ENCODE peak calls at places on chromosomes 4 and X, in nine cellular contexts. O is transverse colon, J is breast epithelium, V is esophagus muscularis mucosa, G is spleen, D is SK-N-SH, C is suprapubic skin, F is endothelial cell of umbilical vein, X is GM23338. H is an unnamed sample.
A peak's percentile ranks its signal among the peaks of the same experiment; 100 is the strongest.

GRCh38 chr4:4260185-4260751 is 12.2 kb upstream of the TMEM128 start:
- DNase-seq in F (peak; percentile 50), D (peak; percentile 59), V (no peak), J (no peak), C (no peak), O (no peak), G (no peak), X (peak; percentile 26), H (peak; percentile 53)

GRCh38 chrX:95949588-95949987 is 735.1 kb upstream of the DIAPH2 start:
- DNase-seq in J (no peak), G (no peak), F (no peak), C (no peak), V (no peak), D (no peak), X (no peak), O (no peak), H (no peak)

GRCh38 chrX:19382500-19383145 is 38.9 kb downstream of the PDHA1 start:
- DNase-seq in X (peak; percentile 77), C (no peak), F (peak; percentile 30), V (no peak), O (peak; percentile 52), G (peak; percentile 85), J (no peak), D (peak; percentile 38), H (no peak)

GRCh38 chr4:97106161-97106560 is 1037.1 kb downstream of the STPG2 start:
- DNase-seq in G (no peak), F (no peak), C (no peak), V (no peak), D (no peak), O (no peak), X (no peak), J (no peak), H (no peak)

GRCh38 chrX:44906542-44906941 is 33.6 kb downstream of the KDM6A start:
- DNase-seq in O (no peak), G (peak; percentile 62), X (no peak), C (no peak), F (no peak), V (no peak), D (no peak), J (no peak), H (no peak)

GRCh38 chr4:98747659-98748091 is 89.3 kb upstream of the TSPAN5 start:
- DNase-seq in D (no peak), F (peak; percentile 25), X (peak; percentile 9), J (no peak), C (no peak), G (no peak), O (peak; percentile 49), V (no peak), H (no peak)

GRCh38 chr4:140296335-140296753 is 77.1 kb upstream of the SCOC start:
- DNase-seq in J (peak; percentile 58), F (peak; percentile 68), C (peak; percentile 91), G (no peak), D (peak; percentile 31), V (peak; percentile 96), O (peak; percentile 40), X (no peak), H (no peak)

GRCh38 chr4:137253949-137254348 is 278.3 kb downstream of the PCDH18 start:
- DNase-seq in D (no peak), J (no peak), X (no peak), G (no peak), C (no peak), O (no peak), V (no peak), F (no peak), H (no peak)

GRCh38 chr4:142264961-142265360 is 581.1 kb downstream of the INPP4B start:
- DNase-seq in C (no peak), D (no peak), V (no peak), F (no peak), G (no peak), X (no peak), O (no peak), J (no peak), H (no peak)

GRCh38 chr4:174037631-174038030 is 245.8 kb downstream of the FBXO8 start:
- DNase-seq in D (no peak), V (no peak), F (no peak), J (no peak), X (no peak), G (no peak), O (no peak), C (no peak), H (no peak)

GRCh38 chrX:56764975-56765791 is 36.1 kb downstream of the NBDY start:
- DNase-seq in D (no peak), J (no peak), G (peak; percentile 73), F (no peak), O (peak; percentile 8), C (no peak), X (no peak), V (peak; percentile 14), H (no peak)

GRCh38 chrX:139077303-139078131 is 366.0 kb upstream of the FGF13 start:
- DNase-seq in X (no peak), V (no peak), F (no peak), G (no peak), J (no peak), C (no peak), O (no peak), D (no peak), H (no peak)

DNA sequence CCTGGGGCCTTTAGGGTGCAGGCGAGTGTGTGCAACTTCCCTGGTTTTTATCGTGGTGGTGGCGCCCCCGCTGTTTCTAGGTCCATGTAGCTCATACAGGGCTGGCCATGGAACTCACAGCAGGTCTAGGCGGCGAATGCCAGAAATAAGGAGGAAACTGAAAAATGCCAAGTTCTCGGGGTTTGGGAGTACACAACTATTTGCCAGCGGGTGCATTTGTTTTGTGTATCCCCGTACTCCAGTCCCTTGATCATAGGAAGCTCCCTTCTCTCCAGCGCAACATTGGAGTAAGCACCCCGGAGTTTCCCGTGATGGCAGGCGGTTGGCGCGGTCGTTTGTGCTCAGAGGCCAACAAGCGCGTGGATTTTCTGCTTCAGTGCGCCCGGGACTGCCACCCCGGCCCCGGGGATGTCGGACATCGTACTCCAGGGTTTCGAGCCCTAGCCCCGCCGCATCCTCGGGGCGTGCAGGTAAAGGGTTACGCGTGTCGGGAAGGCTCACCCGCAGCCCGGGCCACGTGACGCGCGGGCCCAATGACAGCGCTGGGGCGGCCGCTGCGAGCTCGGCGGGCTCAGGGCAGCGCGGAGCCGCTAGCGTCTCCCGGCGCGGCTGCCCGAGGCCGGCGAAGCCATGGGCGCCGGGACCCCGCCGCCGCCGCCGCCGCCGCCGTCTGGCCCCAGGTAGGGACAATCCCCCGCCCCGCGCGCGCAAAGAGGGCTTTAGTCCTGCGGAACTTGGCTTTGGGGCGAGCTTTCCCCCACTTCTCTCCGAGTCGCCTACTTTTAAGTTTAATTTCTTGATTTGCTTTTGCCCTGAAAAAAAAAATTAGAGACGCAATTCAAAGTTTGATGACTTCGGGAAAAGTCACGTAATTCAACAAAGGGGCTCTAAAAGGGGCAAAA is 209.1 kb downstream of the NWD2 start:
- DNase-seq in X (peak; percentile 81), O (peak; percentile 81), V (no peak), D (peak; percentile 74), F (peak; percentile 39), C (no peak), J (peak; percentile 56), G (peak; percentile 86), H (peak; percentile 58)
- TF ChIP-seq POLR2AphosphoS5 in X (no peak), O (peak; percentile 76), V (no peak), D (no peak), F (no peak), C (no peak), J (no peak), G (no peak), H (no peak)

GRCh38 chr4:144948421-144948820 is 149.6 kb downstream of the ANAPC10 start:
- DNase-seq in V (no peak), C (no peak), F (no peak), O (no peak), J (no peak), X (no peak), G (no peak), D (no peak), H (no peak)
- TF ChIP-seq POLR2AphosphoS5 in V (no peak), C (no peak), F (no peak), O (no peak), J (no peak), X (no peak), G (no peak), D (no peak), H (no peak)

GRCh38 chrX:124378643-124379042 is 32.3 kb downstream of the SH2D1A start:
- DNase-seq in F (no peak), O (no peak), J (no peak), D (no peak), V (no peak), C (no peak), X (no peak), G (no peak), H (no peak)
- TF ChIP-seq POLR2AphosphoS5 in F (no peak), O (no peak), J (no peak), D (no peak), V (no peak), C (no peak), X (no peak), G (no peak), H (no peak)

GRCh38 chrX:154731881-154732280 is 19.0 kb downstream of the GAB3 start:
- DNase-seq in D (no peak), V (no peak), G (no peak), X (no peak), C (no peak), F (no peak), J (no peak), O (no peak), H (no peak)
- TF ChIP-seq POLR2AphosphoS5 in D (no peak), V (no peak), G (no peak), X (no peak), C (no peak), F (no peak), J (no peak), O (no peak), H (no peak)

DNA sequence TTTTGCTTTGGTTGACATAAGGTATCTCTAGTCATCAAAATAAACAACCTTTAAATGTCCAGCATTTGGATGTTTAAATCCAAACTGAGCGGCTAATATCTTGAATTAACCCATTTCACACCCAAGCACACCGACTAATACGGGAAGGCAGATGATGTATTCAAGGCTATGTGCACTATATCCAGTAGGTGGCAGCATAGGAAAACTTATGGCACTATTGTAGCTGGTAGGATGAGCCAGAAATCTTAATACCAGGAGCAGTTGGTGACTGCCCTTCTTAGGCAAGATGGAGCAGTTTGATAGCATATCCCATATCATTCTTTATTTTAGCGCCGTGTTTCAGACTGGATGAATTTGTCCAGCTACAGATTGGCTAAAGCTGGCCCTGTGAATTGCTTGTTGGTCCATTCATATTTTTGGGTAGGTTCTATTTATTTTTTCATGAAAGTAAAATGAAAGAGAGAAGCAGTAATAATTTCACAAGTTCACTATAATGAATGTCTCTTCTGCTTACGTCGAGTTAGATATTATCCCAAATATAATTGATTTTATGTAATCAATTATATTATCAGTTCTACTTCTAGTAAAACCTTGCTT is 24.4 kb downstream of the UCHL1 start:
- DNase-seq in O (peak; percentile 9), J (no peak), C (no peak), F (peak; percentile 87), G (no peak), D (peak; percentile 84), X (peak; percentile 93), V (no peak), H (peak; percentile 51)
- TF ChIP-seq POLR2AphosphoS5 in O (no peak), J (no peak), C (no peak), F (no peak), G (no peak), D (no peak), X (no peak), V (no peak), H (no peak)